ENCODE peak calls at places on chromosomes 1 and 21, in ten cellular contexts. C is endothelial cell of umbilical vein, G is fibroblast of villous mesenchyme, F is omental fat pad, N is stomach, T is Calu3, A is B cell, E is foreskin fibroblast, Z is fibroblast of pulmonary artery, V is dorsolateral prefrontal cortex. B is an unnamed sample.

GRCh38 chr1:31661856-31662255 is 17.2 kb upstream of the PEF1 start:
- DNase-seq in V (no peak), G (no peak), E (no peak), C (no peak), T (no peak), N (no peak), Z (no peak), F (no peak), A (no peak), B (no peak)

GRCh38 chr1:112264010-112264409 is 132.0 kb upstream of the CTTNBP2NL start:
- DNase-seq in T (no peak), N (no peak), A (no peak), G (peak), V (no peak), C (no peak), E (no peak), Z (peak), F (no peak), B (no peak)

GRCh38 chr1:17192394-17193221 is 12.3 kb upstream of the PADI1 start:
- DNase-seq in N (no peak), Z (peak), C (no peak), V (no peak), E (no peak), A (no peak), F (no peak), T (no peak), G (peak), B (no peak)

GRCh38 chr1:184035719-184036516 is 1.6 kb downstream of the COLGALT2 start:
- DNase-seq in Z (no peak), C (no peak), E (no peak), V (no peak), A (no peak), F (no peak), N (no peak), T (no peak), G (no peak), B (no peak)

GRCh38 chr1:10665930-10666850 is 130.3 kb downstream of the CASZ1 start:
- DNase-seq in E (no peak), A (no peak), Z (no peak), T (no peak), G (no peak), V (no peak), F (no peak), N (peak), C (no peak), B (no peak)

GRCh38 chr1:226602186-226603029 is 53.8 kb downstream of the STUM start:
- DNase-seq in A (no peak), G (peak), F (no peak), T (no peak), V (no peak), N (no peak), C (no peak), E (peak), Z (peak), B (no peak)

GRCh38 chr1:27561126-27561899 is 42.6 kb downstream of the AHDC1 start:
- DNase-seq in V (no peak), F (no peak), G (peak), Z (no peak), C (no peak), A (no peak), T (no peak), N (no peak), E (no peak), B (no peak)

GRCh38 chr21:46151261-46151988 is 4.0 kb downstream of the FTCD start:
- DNase-seq in E (no peak), A (no peak), T (no peak), N (peak), V (no peak), Z (no peak), F (no peak), G (no peak), C (no peak), B (no peak)

GRCh38 chr1:56411484-56412180 is 167.7 kb downstream of the PLPP3 start:
- DNase-seq in A (no peak), E (no peak), T (no peak), G (no peak), V (no peak), N (no peak), F (no peak), Z (peak), C (peak), B (no peak)

GRCh38 chr1:26820784-26821269 is 5.7 kb upstream of the ZDHHC18 start:
- DNase-seq in A (peak), N (no peak), F (no peak), V (no peak), G (no peak), C (no peak), Z (no peak), T (no peak), E (no peak), B (no peak)

GRCh38 chr1:31336687-31337467 is 36.0 kb downstream of the FABP3 start:
- DNase-seq in E (no peak), V (peak), Z (no peak), N (no peak), C (no peak), A (no peak), G (no peak), T (no peak), F (no peak), B (no peak)

GRCh38 chr1:201912832-201913231 is 24.1 kb downstream of the SHISA4 start:
- DNase-seq in C (no peak), Z (peak), N (no peak), G (peak), V (no peak), E (no peak), T (no peak), A (no peak), F (no peak), B (no peak)

GRCh38 chr1:36609241-36610027 is 126.7 kb upstream of the CSF3R start:
- DNase-seq in A (no peak), C (peak), T (peak), N (peak), G (peak), F (no peak), Z (peak), V (peak), E (peak), B (peak)

GRCh38 chr1:180623579-180624347 is 8.1 kb upstream of the XPR1 start:
- DNase-seq in G (peak), C (peak), N (no peak), V (no peak), F (no peak), E (peak), A (no peak), T (peak), Z (peak), B (no peak)

GRCh38 chr1:155931332-155932038 is 2.7 kb downstream of the KHDC4 start:
- DNase-seq in Z (no peak), E (no peak), N (no peak), G (peak), V (no peak), C (no peak), F (no peak), T (peak), A (no peak), B (no peak)

GRCh38 chr1:155068599-155068998 is 5.1 kb downstream of the EFNA4 start:
- DNase-seq in A (no peak), T (no peak), Z (no peak), V (no peak), F (no peak), E (no peak), G (no peak), C (no peak), N (no peak), B (no peak)

GRCh38 chr21:42763578-42764442 is 110.4 kb downstream of the PDE9A start:
- DNase-seq in E (no peak), F (no peak), N (no peak), T (no peak), G (no peak), C (no peak), A (no peak), V (no peak), Z (no peak), B (no peak)

GRCh38 chr1:64203420-64203819 is at the start of gene UBE2U:
- DNase-seq in G (no peak), V (no peak), C (no peak), E (no peak), A (no peak), N (no peak), F (no peak), T (no peak), Z (no peak), B (no peak)

GRCh38 chr1:200217703-200218102 is 190.2 kb downstream of the NR5A2 start:
- DNase-seq in E (no peak), C (no peak), F (no peak), T (no peak), G (no peak), V (no peak), N (no peak), A (no peak), Z (no peak), B (no peak)

GRCh38 chr1:18200918-18201317 is 93.3 kb downstream of the IGSF21 start:
- DNase-seq in G (no peak), T (no peak), E (no peak), V (no peak), A (no peak), C (no peak), Z (no peak), F (no peak), N (no peak), B (no peak)

GRCh38 chr1:191371626-191372025 is 786.6 kb upstream of the RGS18 start:
- DNase-seq in G (no peak), C (no peak), F (no peak), A (no peak), T (peak), Z (no peak), N (no peak), E (no peak), V (no peak), B (no peak)

GRCh38 chr1:114959423-114959822 is 70.2 kb upstream of the TSHB start:
- DNase-seq in E (no peak), T (no peak), A (no peak), N (no peak), Z (no peak), F (no peak), V (no peak), G (no peak), C (no peak), B (no peak)

DNA sequence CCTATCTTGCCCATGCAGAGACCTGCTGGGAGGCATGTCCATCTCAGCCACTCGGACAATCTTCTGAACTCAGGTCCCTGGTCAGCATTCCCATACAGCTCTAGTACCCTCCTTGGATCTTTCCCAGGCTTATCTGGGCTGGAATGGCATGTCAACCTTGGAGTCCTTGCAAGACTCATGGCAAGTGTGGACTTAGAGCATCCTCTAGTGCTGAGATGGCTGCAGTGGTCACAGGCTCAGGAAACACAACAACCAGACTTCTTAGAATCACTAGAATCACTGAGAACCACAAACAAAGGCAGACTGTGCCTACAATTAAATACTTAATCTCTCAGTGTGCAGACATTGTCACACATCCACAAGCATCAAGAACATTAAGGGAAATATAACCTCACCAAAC is 73.1 kb upstream of the TSHB start:
- DNase-seq in C (peak), A (no peak), Z (peak), F (no peak), N (no peak), V (no peak), E (no peak), T (peak), G (peak), B (peak)
- TF ChIP-seq CTCF in C (no peak), A (no peak), Z (no peak), F (no peak), N (no peak), V (no peak), E (no peak), T (no peak), G (peak), B (peak)

GRCh38 chr1:147670319-147671003 is at the start of gene ACP6:
- DNase-seq in C (peak), V (peak), Z (peak), F (peak), G (peak), E (peak), A (peak), N (peak), T (peak), B (peak)
- TF ChIP-seq CTCF in C (no peak), V (no peak), Z (no peak), F (no peak), G (no peak), E (no peak), A (no peak), N (no peak), T (no peak), B (no peak)

DNA sequence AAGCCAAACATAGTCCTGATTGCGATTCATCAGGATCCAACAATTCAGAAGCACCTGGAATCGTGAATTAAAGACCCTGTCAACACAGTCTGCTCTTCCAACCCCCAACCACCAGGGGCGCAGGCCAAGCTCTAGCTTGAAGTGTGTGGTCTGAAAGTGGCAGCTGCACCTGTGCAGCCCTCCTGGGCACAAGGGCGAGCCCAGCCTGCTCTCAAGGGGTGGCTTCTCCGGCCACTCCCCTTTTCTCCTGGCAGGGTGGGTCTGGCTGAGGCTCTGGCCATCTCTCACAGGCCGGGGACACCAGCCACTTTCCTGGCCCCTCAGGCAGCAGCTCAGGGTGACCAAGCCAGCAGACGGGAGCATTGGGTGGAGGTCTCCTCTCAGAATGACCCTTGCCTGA is 62.3 kb downstream of the SLC66A1 start:
- DNase-seq in V (no peak), G (no peak), N (no peak), E (no peak), T (no peak), F (no peak), A (no peak), Z (no peak), C (no peak), B (no peak)
- TF ChIP-seq CTCF in V (no peak), G (peak), N (no peak), E (peak), T (no peak), F (no peak), A (peak), Z (peak), C (no peak), B (peak)

GRCh38 chr1:162040657-162041056 is 17.0 kb upstream of the OLFML2B start:
- DNase-seq in A (no peak), C (peak), N (no peak), E (no peak), F (no peak), G (peak), V (no peak), Z (peak), T (no peak), B (peak)
- TF ChIP-seq CTCF in A (no peak), C (peak), N (no peak), E (peak), F (no peak), G (peak), V (no peak), Z (peak), T (peak), B (peak)